ENCODE peak calls at places on chromosome 11, in eight cellular contexts. C, S, M, X, N, V, R and Z are unnamed samples.

GRCh38 chr11:29333993-29334780 is 682.6 kb downstream of the KCNA4 start:
- DNase-seq in C (no peak), S (peak; percentile 29), M (peak; percentile 31), X (no peak), N (no peak), V (no peak), R (peak; percentile 88), Z (no peak)

GRCh38 chr11:126538071-126538470 is 182.6 kb downstream of the ST3GAL4 start:
- DNase-seq in C (no peak), S (no peak), M (no peak), X (no peak), N (no peak), V (no peak), R (no peak), Z (no peak)

GRCh38 chr11:3614742-3615171 is 27.0 kb downstream of the ART5 start:
- DNase-seq in C (no peak), S (no peak), M (peak; percentile 31), X (no peak), N (no peak), V (no peak), R (no peak), Z (peak; percentile 53)

GRCh38 chr11:76266269-76266668 is 60.0 kb upstream of the WNT11 start:
- DNase-seq in C (no peak), S (peak; percentile 10), M (no peak), X (no peak), N (peak; percentile 41), V (peak; percentile 65), R (peak; percentile 79), Z (no peak)

GRCh38 chr11:126132319-126132718 is 69.7 kb upstream of the CDON start:
- DNase-seq in C (no peak), S (peak; percentile 8), M (no peak), X (no peak), N (no peak), V (peak; percentile 71), R (no peak), Z (no peak)

GRCh38 chr11:115707180-115707905 is 203.1 kb upstream of the CADM1 start:
- DNase-seq in C (no peak), S (no peak), M (no peak), X (no peak), N (no peak), V (no peak), R (no peak), Z (no peak)

GRCh38 chr11:126716456-126717083 is 284.0 kb downstream of the KIRREL3 start:
- DNase-seq in C (peak; percentile 48), S (peak; percentile 26), M (no peak), X (peak; percentile 46), N (peak; percentile 50), V (no peak), R (peak; percentile 43), Z (peak; percentile 55)

GRCh38 chr11:3115321-3115720 is 49.8 kb downstream of the OSBPL5 start:
- DNase-seq in C (no peak), S (no peak), M (no peak), X (no peak), N (no peak), V (no peak), R (no peak), Z (no peak)

GRCh38 chr11:134339756-134340155 is 8.0 kb downstream of the GLB1L2 start:
- DNase-seq in C (no peak), S (no peak), M (no peak), X (no peak), N (no peak), V (no peak), R (no peak), Z (no peak)

GRCh38 chr11:70547386-70547785 is 149.1 kb downstream of the CTTN start:
- DNase-seq in C (no peak), S (no peak), M (no peak), X (no peak), N (no peak), V (no peak), R (no peak), Z (no peak)

GRCh38 chr11:123054301-123055065 is 7.5 kb downstream of the HSPA8 start:
- DNase-seq in C (peak; percentile 57), S (peak; percentile 56), M (no peak), X (peak; percentile 33), N (no peak), V (no peak), R (peak; percentile 73), Z (peak; percentile 72)

GRCh38 chr11:123056835-123057491 is 5.0 kb downstream of the HSPA8 start:
- DNase-seq in C (no peak), S (no peak), M (no peak), X (no peak), N (no peak), V (no peak), R (no peak), Z (no peak)

GRCh38 chr11:123055132-123055924 is 6.6 kb downstream of the HSPA8 start:
- DNase-seq in C (no peak), S (no peak), M (no peak), X (no peak), N (no peak), V (no peak), R (no peak), Z (no peak)

GRCh38 chr11:123057604-123058305 is 4.2 kb downstream of the HSPA8 start:
- DNase-seq in C (no peak), S (no peak), M (no peak), X (no peak), N (no peak), V (no peak), R (no peak), Z (no peak)

GRCh38 chr11:123052884-123053721 is 8.8 kb downstream of the HSPA8 start:
- DNase-seq in C (no peak), S (no peak), M (no peak), X (no peak), N (no peak), V (no peak), R (no peak), Z (no peak)
- TF ChIP-seq POLR2A in C (peak; percentile 8), S (no peak), M (no peak), X (no peak), N (no peak), V (no peak), R (peak; percentile 51), Z (peak; percentile 26)

DNA sequence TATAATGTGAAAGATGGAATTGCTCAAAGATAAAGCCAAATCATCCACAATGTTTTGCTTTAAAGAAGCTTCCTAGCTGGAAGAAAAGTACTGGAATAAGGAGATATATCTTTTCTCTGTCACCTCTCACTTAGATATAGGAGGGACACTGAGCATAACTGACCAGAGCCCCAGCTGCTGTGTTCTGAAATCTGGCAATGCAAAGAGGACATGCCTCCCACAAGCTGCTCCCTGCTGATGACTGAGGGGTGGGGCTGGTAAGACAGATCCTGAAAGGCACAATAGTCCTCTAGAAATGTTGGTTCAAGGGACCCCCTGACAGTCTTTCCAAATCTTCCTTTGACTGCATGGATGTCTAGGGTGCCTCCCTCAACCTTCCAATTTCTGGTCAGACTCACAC is 67.0 kb downstream of the SC5D start:
- DNase-seq in C (no peak), S (no peak), M (no peak), X (no peak), N (no peak), V (no peak), R (no peak), Z (no peak)
- TF ChIP-seq POLR2A in C (no peak), S (no peak), M (no peak), X (no peak), N (no peak), V (no peak), R (no peak), Z (no peak)

GRCh38 chr11:124763156-124763947 is 1.3 kb upstream of the ESAM start:
- DNase-seq in C (peak; percentile 65), S (peak; percentile 61), M (no peak), X (no peak), N (peak; percentile 80), V (peak; percentile 85), R (peak; percentile 60), Z (peak; percentile 78)
- TF ChIP-seq POLR2A in C (no peak), S (no peak), M (no peak), X (no peak), N (no peak), V (no peak), R (no peak), Z (no peak)

GRCh38 chr11:73124796-73125195 is 17.3 kb downstream of the FCHSD2 start:
- DNase-seq in C (no peak), S (no peak), M (no peak), X (no peak), N (no peak), V (no peak), R (no peak), Z (no peak)
- TF ChIP-seq POLR2A in C (no peak), S (no peak), M (no peak), X (no peak), N (no peak), V (no peak), R (no peak), Z (no peak)

DNA sequence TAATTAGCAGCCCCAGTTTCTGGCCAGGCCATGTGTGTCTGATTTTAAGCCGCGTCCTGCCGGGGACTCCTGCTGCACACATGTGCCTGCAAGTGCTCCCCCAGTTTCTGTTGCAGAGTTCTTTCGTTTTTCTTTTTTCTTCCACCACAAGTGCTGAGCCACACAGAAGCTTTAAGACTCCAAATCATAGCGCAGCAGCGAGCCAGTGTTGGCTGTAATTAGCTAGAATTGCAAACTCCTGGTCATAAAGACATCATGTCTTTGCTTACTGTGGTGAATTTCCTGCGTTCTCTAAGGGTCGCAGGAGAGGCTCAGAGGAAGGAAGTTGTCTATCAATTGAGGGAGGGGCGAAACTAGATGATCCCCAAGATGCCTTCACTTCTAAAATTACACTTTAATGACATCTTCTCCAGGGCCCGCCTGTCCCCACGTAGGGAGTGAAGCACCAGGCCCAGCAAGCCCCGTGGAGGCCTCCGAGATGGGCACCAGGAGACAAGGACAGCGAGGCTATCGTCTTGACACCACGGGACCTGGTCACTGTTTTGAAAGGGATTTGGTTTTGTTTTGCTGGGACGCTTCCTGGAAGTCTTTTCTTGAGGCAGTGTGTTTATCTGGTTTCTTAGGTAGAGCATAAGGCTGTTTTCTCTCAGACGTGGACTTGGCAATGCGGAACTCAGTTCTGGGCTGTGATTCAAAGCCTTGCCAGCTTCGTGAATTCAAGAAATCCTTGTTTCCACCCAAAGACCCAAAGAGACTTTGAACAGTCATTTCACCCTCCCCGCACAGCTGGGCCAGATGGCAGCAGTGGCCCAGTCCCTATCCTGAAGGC is 71.8 kb downstream of the UBASH3B start:
- DNase-seq in C (no peak), S (no peak), M (no peak), X (no peak), N (no peak), V (no peak), R (no peak), Z (no peak)
- TF ChIP-seq POLR2A in C (no peak), S (no peak), M (no peak), X (peak; percentile 31), N (no peak), V (no peak), R (no peak), Z (no peak)

GRCh38 chr11:63490551-63491239 is at the start of gene PLAAT5:
- DNase-seq in C (no peak), S (no peak), M (no peak), X (no peak), N (no peak), V (peak; percentile 39), R (no peak), Z (peak; percentile 90)
- TF ChIP-seq POLR2A in C (no peak), S (no peak), M (no peak), X (no peak), N (no peak), V (peak; percentile 29), R (no peak), Z (no peak)

GRCh38 chr11:67401495-67402191 is at the start of gene PPP1CA:
- DNase-seq in C (peak; percentile 98), S (peak; percentile 53), M (no peak), X (peak; percentile 99), N (peak; percentile 93), V (peak; percentile 89), R (peak; percentile 79), Z (peak; percentile 93)
- TF ChIP-seq POLR2A in C (peak; percentile 84), S (peak; percentile 24), M (peak; percentile 96), X (peak; percentile 70), N (peak; percentile 57), V (peak; percentile 84), R (peak; percentile 85), Z (peak; percentile 53)